ENCODE peak calls at places on chromosomes 1 and 21, in nine cellular contexts. M, I, K, Q, N, B, S, U and E are unnamed samples.
A peak's percentile ranks its signal among the peaks of the same experiment; 100 is the strongest.

GRCh38 chr1:226046240-226046639 is 16.3 kb upstream of the H3-3A start:
- DNase-seq in M (no peak), I (no peak), K (no peak), Q (peak; percentile 88), N (no peak), B (no peak), S (no peak), U (peak; percentile 91), E (peak; percentile 68)

GRCh38 chr1:65108025-65108692 is 39.8 kb upstream of the AK4 start:
- DNase-seq in M (no peak), I (no peak), K (no peak), Q (no peak), N (no peak), B (no peak), S (peak; percentile 68), U (no peak), E (no peak)

GRCh38 chr1:25031966-25032667 is 102.0 kb upstream of the RUNX3 start:
- DNase-seq in M (no peak), I (no peak), K (no peak), Q (peak; percentile 72), N (peak; percentile 69), B (no peak), S (peak; percentile 15), U (no peak), E (peak; percentile 77)

GRCh38 chr1:191290441-191290840 is 812.8 kb upstream of the BRINP3 start:
- DNase-seq in M (no peak), I (no peak), K (no peak), Q (no peak), N (no peak), B (no peak), S (no peak), U (no peak), E (no peak)

GRCh38 chr1:55682198-55682597 is 467.0 kb upstream of the USP24 start:
- DNase-seq in M (no peak), I (no peak), K (no peak), Q (no peak), N (no peak), B (no peak), S (no peak), U (no peak), E (no peak)

GRCh38 chr1:185343306-185343705 is 26.3 kb upstream of the IVNS1ABP start:
- DNase-seq in M (no peak), I (no peak), K (no peak), Q (no peak), N (no peak), B (no peak), S (no peak), U (no peak), E (no peak)

GRCh38 chr1:107597290-107597689 is 367.7 kb downstream of the VAV3 start:
- DNase-seq in M (no peak), I (no peak), K (no peak), Q (no peak), N (no peak), B (no peak), S (no peak), U (peak; percentile 38), E (no peak)

GRCh38 chr1:83761977-83762376 is 237.0 kb downstream of the TTLL7 start:
- DNase-seq in M (no peak), I (no peak), K (no peak), Q (no peak), N (no peak), B (no peak), S (no peak), U (no peak), E (no peak)

GRCh38 chr1:2115922-2116341 is 65.7 kb downstream of the PRKCZ start:
- DNase-seq in M (no peak), I (no peak), K (no peak), Q (no peak), N (no peak), B (peak; percentile 16), S (no peak), U (no peak), E (no peak)

GRCh38 chr21:45983981-45984551 is 2.5 kb downstream of the COL6A1 start:
- DNase-seq in M (peak; percentile 57), I (no peak), K (no peak), Q (no peak), N (no peak), B (peak; percentile 66), S (no peak), U (no peak), E (no peak)

GRCh38 chr1:24294228-24294672 is 24.9 kb upstream of the GRHL3 start:
- DNase-seq in M (no peak), I (peak; percentile 97), K (no peak), Q (peak; percentile 93), N (no peak), B (peak; percentile 99), S (no peak), U (peak; percentile 99), E (peak; percentile 95)

GRCh38 chr1:229480500-229480899 is 27.6 kb downstream of the NUP133 start:
- DNase-seq in M (no peak), I (no peak), K (no peak), Q (no peak), N (peak; percentile 51), B (no peak), S (no peak), U (no peak), E (no peak)

GRCh38 chr21:46050651-46051378 is 47.1 kb upstream of the COL6A2 start:
- DNase-seq in M (peak; percentile 55), I (no peak), K (no peak), Q (no peak), N (no peak), B (no peak), S (no peak), U (no peak), E (no peak)

GRCh38 chr1:190365283-190365682 is 112.4 kb downstream of the BRINP3 start:
- DNase-seq in M (no peak), I (no peak), K (no peak), Q (no peak), N (no peak), B (no peak), S (no peak), U (no peak), E (no peak)

GRCh38 chr1:44347280-44347679 is 7.8 kb downstream of the ERI3 start:
- DNase-seq in M (no peak), I (no peak), K (no peak), Q (no peak), N (no peak), B (no peak), S (no peak), U (no peak), E (no peak)

GRCh38 chr1:228059536-228060457 is 22.7 kb upstream of the ARF1 start:
- DNase-seq in M (peak; percentile 71), I (no peak), K (no peak), Q (peak; percentile 84), N (peak; percentile 38), B (peak; percentile 21), S (no peak), U (no peak), E (peak; percentile 26)

GRCh38 chr1:47317841-47318240 is 3.9 kb upstream of the STIL start:
- DNase-seq in M (no peak), I (peak; percentile 18), K (no peak), Q (no peak), N (no peak), B (peak; percentile 19), S (no peak), U (peak; percentile 67), E (no peak)

GRCh38 chr1:94118471-94118870 is 2.5 kb downstream of the ABCA4 start:
- DNase-seq in M (no peak), I (no peak), K (no peak), Q (no peak), N (no peak), B (no peak), S (no peak), U (no peak), E (no peak)

GRCh38 chr1:150152772-150153461 is 3.2 kb downstream of the PLEKHO1 start:
- DNase-seq in M (no peak), I (no peak), K (no peak), Q (peak; percentile 75), N (no peak), B (peak; percentile 72), S (no peak), U (peak; percentile 71), E (no peak)

GRCh38 chr1:46689326-46689725 is 17.7 kb downstream of the TEX38 start:
- DNase-seq in M (no peak), I (no peak), K (no peak), Q (no peak), N (no peak), B (no peak), S (no peak), U (no peak), E (no peak)

GRCh38 chr1:93601686-93602085 is 80.0 kb downstream of the BCAR3 start:
- DNase-seq in M (no peak), I (no peak), K (no peak), Q (no peak), N (no peak), B (no peak), S (no peak), U (no peak), E (no peak)